ENCODE peak calls at places on chromosome 3, in four cellular contexts. U is neural crest cell, E is AG20443, S is heart left ventricle. M is an unnamed sample.

GRCh38 chr3:194006102-194006501 is 129.8 kb upstream of the HES1 start:
- DNase-seq in E (no peak), U (no peak), S (no peak), M (peak)

GRCh38 chr3:42226470-42227425 is 39.2 kb downstream of the CCK start:
- DNase-seq in U (no peak), E (peak), S (no peak), M (no peak)

GRCh38 chr3:116302087-116302747 is 143.1 kb downstream of the LSAMP start:
- DNase-seq in E (no peak), U (no peak), S (no peak), M (no peak)

GRCh38 chr3:133983126-133983525 is 46.6 kb downstream of the SLCO2A1 start:
- DNase-seq in S (no peak), U (no peak), E (no peak), M (no peak)

GRCh38 chr3:38763569-38763968 is 52.4 kb downstream of the SCN10A start:
- DNase-seq in S (no peak), U (no peak), E (no peak), M (no peak)

GRCh38 chr3:45943207-45943846 is at the start of gene CXCR6:
- DNase-seq in U (no peak), E (no peak), S (no peak), M (peak)

GRCh38 chr3:142366434-142366833 is 81.4 kb downstream of the XRN1 start:
- DNase-seq in U (no peak), E (no peak), S (no peak), M (peak)

GRCh38 chr3:150970665-150971327 is 1.7 kb downstream of the CLRN1 start:
- DNase-seq in S (no peak), E (peak), U (no peak), M (peak)

GRCh38 chr3:44516230-44516629 is 38.8 kb upstream of the ZNF445 start:
- DNase-seq in U (no peak), S (no peak), E (no peak), M (peak)

GRCh38 chr3:45135959-45136358 is 10.2 kb downstream of the CDCP1 start:
- DNase-seq in S (no peak), E (no peak), U (no peak), M (peak)

GRCh38 chr3:69051796-69052566 is at the start of gene TMF1:
- DNase-seq in U (peak), S (peak), E (peak), M (peak)

GRCh38 chr3:171038342-171038741 is 11.8 kb upstream of the SLC2A2 start:
- DNase-seq in U (no peak), E (no peak), S (no peak), M (peak)

GRCh38 chr3:178415384-178415783 is 120.9 kb upstream of the KCNMB2 start:
- DNase-seq in E (no peak), S (no peak), U (no peak), M (no peak)

GRCh38 chr3:197516517-197516889 is 39.3 kb downstream of the BDH1 start:
- DNase-seq in S (no peak), U (no peak), E (peak), M (peak)

GRCh38 chr3:27713435-27713880 is 8.7 kb downstream of the EOMES start:
- DNase-seq in S (no peak), E (peak), U (no peak), M (no peak)

GRCh38 chr3:57164217-57164605 is 942 bp downstream of the IL17RD start:
- DNase-seq in E (peak), U (peak), S (peak), M (peak)

GRCh38 chr3:24518990-24519367 is 24.3 kb upstream of the THRB start:
- DNase-seq in U (no peak), E (no peak), S (no peak), M (no peak)

GRCh38 chr3:61381745-61382392 is 130.6 kb upstream of the FHIT start:
- DNase-seq in E (peak), U (no peak), S (no peak), M (peak)

GRCh38 chr3:65871305-65872141 is 167.2 kb downstream of the MAGI1 start:
- DNase-seq in S (peak), E (no peak), U (no peak), M (peak)

GRCh38 chr3:138326866-138327595 is 2.6 kb downstream of the NME9 start:
- DNase-seq in S (no peak), E (no peak), U (no peak), M (no peak)

GRCh38 chr3:140091143-140091542 is 156.2 kb downstream of the CLSTN2 start:
- DNase-seq in U (no peak), S (no peak), E (no peak), M (peak)

GRCh38 chr3:16437640-16438039 is 75.9 kb downstream of the RFTN1 start:
- DNase-seq in S (peak), U (no peak), E (no peak), M (peak)

GRCh38 chr3:61761694-61762430 is 200.5 kb downstream of the PTPRG start:
- DNase-seq in S (no peak), E (no peak), U (no peak), M (no peak)

GRCh38 chr3:122969585-122970453 is 57.7 kb downstream of the SEMA5B start:
- DNase-seq in S (peak), E (peak), U (no peak), M (peak)

GRCh38 chr3:194075802-194076460 is 60.0 kb upstream of the HES1 start:
- DNase-seq in U (peak), S (no peak), E (no peak), M (peak)

GRCh38 chr3:187281191-187281714 is 10.3 kb downstream of the MASP1 start:
- DNase-seq in U (no peak), E (peak), S (no peak), M (peak)

GRCh38 chr3:63625161-63625560 is 27.3 kb upstream of the SNTN start:
- DNase-seq in S (no peak), E (peak), U (no peak), M (peak)

GRCh38 chr3:38805765-38806386 is 10.1 kb downstream of the SCN10A start:
- DNase-seq in E (peak), S (peak), U (peak), M (peak)

GRCh38 chr3:54549607-54550006 is 378.3 kb downstream of the LRTM1 start:
- DNase-seq in U (no peak), S (no peak), E (no peak), M (no peak)

GRCh38 chr3:174198199-174198598 is 660.9 kb upstream of the NAALADL2 start:
- DNase-seq in U (no peak), E (no peak), S (no peak), M (peak)

GRCh38 chr3:67648701-67649100 is 5.7 kb downstream of the SUCLG2 start:
- DNase-seq in S (no peak), U (no peak), E (no peak), M (peak)

GRCh38 chr3:112333386-112334334 is 704 bp downstream of the CD200 start:
- DNase-seq in U (peak), E (no peak), S (no peak), M (peak)

GRCh38 chr3:135779024-135779423 is 186.5 kb upstream of the PPP2R3A start:
- DNase-seq in U (no peak), E (no peak), S (no peak), M (no peak)

GRCh38 chr3:189233225-189233858 is 61.6 kb downstream of the TPRG1 start:
- DNase-seq in S (peak), E (peak), U (peak), M (peak)

GRCh38 chr3:42072583-42072924 is 18.6 kb upstream of the TRAK1 start:
- DNase-seq in E (no peak), S (no peak), U (no peak), M (no peak)

GRCh38 chr3:197793246-197793645 is 2.2 kb downstream of the LRCH3 start:
- DNase-seq in U (no peak), S (no peak), E (no peak), M (peak)

GRCh38 chr3:78506581-78507195 is 1261.1 kb downstream of the ROBO1 start:
- DNase-seq in U (no peak), E (no peak), S (no peak), M (peak)

GRCh38 chr3:41503998-41504623 is 304.8 kb downstream of the CTNNB1 start:
- DNase-seq in U (no peak), S (no peak), E (no peak), M (no peak)